ENCODE peak calls at places on chromosomes 11 and 22, in four cellular contexts. Y is fibroblast of pulmonary artery, J is kidney tubule cell, H is skeletal muscle cell. R is an unnamed sample.

GRCh38 chr22:22021160-22021750 is 38.7 kb upstream of the TOP3B start:
- DNase-seq in Y (no peak), J (peak; percentile 31), H (no peak), R (no peak)

GRCh38 chr11:128548655-128549255 is 38.6 kb downstream of the ETS1 start:
- DNase-seq in J (peak; percentile 22), Y (peak; percentile 56), H (no peak), R (peak; percentile 35)

GRCh38 chr11:14359573-14360031 is 619 bp upstream of the RRAS2 start:
- DNase-seq in Y (no peak), H (no peak), J (peak; percentile 60), R (no peak)

GRCh38 chr22:23276656-23277582 is 96.6 kb downstream of the BCR start:
- DNase-seq in H (no peak), J (no peak), Y (no peak), R (no peak)

GRCh38 chr22:43449205-43449830 is 37.5 kb downstream of the MPPED1 start:
- DNase-seq in J (no peak), H (no peak), Y (no peak), R (no peak)

GRCh38 chr11:16511109-16511806 is 154.9 kb upstream of the SOX6 start:
- DNase-seq in J (peak; percentile 71), H (peak; percentile 66), Y (peak; percentile 2), R (no peak)

GRCh38 chr11:126146454-126147192 is 64.8 kb downstream of the RPUSD4 start:
- DNase-seq in H (no peak), J (peak; percentile 66), Y (no peak), R (no peak)

GRCh38 chr11:34327804-34328631 is 29.8 kb downstream of the ABTB2 start:
- DNase-seq in J (no peak), Y (peak; percentile 30), H (no peak), R (no peak)

GRCh38 chr22:27727673-27728451 is 73.7 kb downstream of the MN1 start:
- DNase-seq in H (no peak), J (no peak), Y (peak; percentile 63), R (no peak)

GRCh38 chr22:24271406-24271760 is 752 bp downstream of the SPECC1L start:
- DNase-seq in J (peak; percentile 48), Y (no peak), H (no peak), R (no peak)

GRCh38 chr11:73235236-73235786 is 17.2 kb downstream of the P2RY2 start:
- DNase-seq in J (no peak), Y (no peak), H (no peak), R (no peak)

GRCh38 chr22:40728731-40729189 is 49.5 kb downstream of the MCHR1 start:
- DNase-seq in Y (peak; percentile 36), J (peak; percentile 42), H (peak; percentile 8), R (no peak)

GRCh38 chr11:61054513-61054912 is 47.8 kb upstream of the CD5 start:
- DNase-seq in H (no peak), J (no peak), Y (no peak), R (no peak)

GRCh38 chr11:97454988-97455387 is 1065.2 kb downstream of the JRKL start:
- DNase-seq in H (peak; percentile 4), Y (peak; percentile 88), J (no peak), R (no peak)

GRCh38 chr11:130817608-130817944 is 98.7 kb downstream of the SNX19 start:
- DNase-seq in Y (peak; percentile 51), H (no peak), J (peak; percentile 76), R (no peak)

GRCh38 chr22:19818264-19819208 is 36.1 kb downstream of the GNB1L start:
- DNase-seq in H (no peak), J (no peak), Y (no peak), R (peak; percentile 28)

GRCh38 chr11:126834149-126834548 is 166.4 kb downstream of the KIRREL3 start:
- DNase-seq in J (peak; percentile 82), Y (peak; percentile 28), H (peak; percentile 48), R (no peak)

GRCh38 chr11:133115099-133115498 is 417.2 kb downstream of the OPCML start:
- DNase-seq in Y (no peak), H (no peak), J (no peak), R (no peak)

GRCh38 chr11:111945198-111945597 is 8.1 kb downstream of the DIXDC1 start:
- DNase-seq in H (no peak), J (peak; percentile 50), Y (peak; percentile 23), R (no peak)

GRCh38 chr22:47165998-47166397 is 403.5 kb downstream of the TBC1D22A start:
- DNase-seq in Y (no peak), H (no peak), J (no peak), R (no peak)

GRCh38 chr22:44933829-44934735 is 75.7 kb downstream of the PHF21B start:
- DNase-seq in H (no peak), J (no peak), Y (no peak), R (no peak)

GRCh38 chr11:13364388-13364787 is 86.8 kb downstream of the BMAL1 start:
- DNase-seq in Y (no peak), J (peak; percentile 9), H (no peak), R (no peak)

GRCh38 chr22:38717244-38717643 is 11.5 kb downstream of the GTPBP1 start:
- DNase-seq in H (no peak), J (no peak), Y (no peak), R (no peak)

GRCh38 chr22:45889539-45890350 is 87.2 kb downstream of the WNT7B start:
- DNase-seq in J (no peak), H (no peak), Y (no peak), R (no peak)